ENCODE peak calls at places on chromosomes 16 and 17, in eight cellular contexts. C is amniotic stem cell; M is CD4-positive, CD25-positive, alpha-beta regulatory T cell; W is NCI-H2081; A is T1000; P is EH; D is GM03348; L is body of pancreas. Z is an unnamed sample.
A peak's percentile ranks its signal among the peaks of the same experiment; 100 is the strongest.

GRCh38 chr17:8175795-8176196 is 384 bp downstream of the TMEM107 start:
- DNase-seq in P (peak; percentile 29), W (no peak), C (no peak), L (no peak), A (peak; percentile 29), M (no peak), D (no peak), Z (no peak)

GRCh38 chr16:51035110-51035498 is 116.0 kb downstream of the SALL1 start:
- DNase-seq in C (no peak), W (no peak), P (peak; percentile 8), D (no peak), M (no peak), L (no peak), A (no peak), Z (no peak)

GRCh38 chr17:73748521-73748920 is 104.3 kb upstream of the SDK2 start:
- DNase-seq in M (no peak), C (no peak), L (no peak), P (no peak), W (peak; percentile 86), A (no peak), D (no peak), Z (no peak)

GRCh38 chr17:44159519-44160210 is 10.8 kb upstream of the ASB16 start:
- DNase-seq in W (no peak), D (no peak), L (no peak), M (peak; percentile 58), C (no peak), P (peak; percentile 22), A (no peak), Z (no peak)

GRCh38 chr16:20610892-20611349 is 34.8 kb upstream of the ACSM2B start:
- DNase-seq in P (no peak), A (no peak), M (no peak), D (no peak), C (no peak), L (no peak), W (no peak), Z (no peak)

GRCh38 chr16:4032768-4033167 is 83.5 kb downstream of the ADCY9 start:
- DNase-seq in D (peak; percentile 79), C (no peak), L (peak; percentile 90), M (no peak), W (no peak), P (no peak), A (no peak), Z (no peak)

GRCh38 chr17:33451221-33451620 is 158.1 kb upstream of the ASIC2 start:
- DNase-seq in W (no peak), L (no peak), A (no peak), D (no peak), C (no peak), P (no peak), M (no peak), Z (no peak)

GRCh38 chr17:46870116-46870803 is 18.9 kb downstream of the WNT9B start:
- DNase-seq in L (peak; percentile 74), D (no peak), M (no peak), A (no peak), P (no peak), C (no peak), W (no peak), Z (no peak)

GRCh38 chr17:17913695-17914332 is 58.4 kb downstream of the TOM1L2 start:
- DNase-seq in M (no peak), W (peak; percentile 78), C (peak; percentile 74), A (peak; percentile 85), L (no peak), P (peak; percentile 97), D (peak; percentile 92), Z (peak; percentile 5)

GRCh38 chr16:57446530-57447141 is 549 bp downstream of the CIAPIN1 start:
- DNase-seq in L (peak; percentile 42), C (peak; percentile 1), W (no peak), M (peak; percentile 7), P (peak; percentile 35), A (peak; percentile 37), D (peak; percentile 71), Z (no peak)

GRCh38 chr17:2792541-2793169 is 3.6 kb upstream of the RAP1GAP2 start:
- DNase-seq in D (no peak), C (no peak), A (no peak), W (no peak), M (no peak), P (no peak), L (no peak), Z (peak; percentile 77)

GRCh38 chr17:40290629-40291296 is 3.1 kb downstream of the CDC6 start:
- DNase-seq in P (peak; percentile 94), C (peak; percentile 94), L (peak; percentile 67), M (peak; percentile 18), W (peak; percentile 55), A (peak; percentile 52), D (peak; percentile 74), Z (no peak)

GRCh38 chr17:41796066-41796895 is 9.8 kb upstream of the JUP start:
- DNase-seq in C (no peak), A (no peak), L (no peak), P (no peak), M (no peak), D (no peak), W (no peak), Z (no peak)

GRCh38 chr16:85296859-85297698 is 184.8 kb upstream of the CIBAR2 start:
- DNase-seq in A (no peak), L (peak; percentile 68), M (peak; percentile 17), D (peak; percentile 76), C (no peak), W (no peak), P (peak; percentile 47), Z (peak; percentile 32)

GRCh38 chr17:42521036-42521435 is 15.0 kb upstream of the NAGLU start:
- DNase-seq in D (no peak), A (no peak), L (no peak), C (no peak), P (peak; percentile 59), W (no peak), M (no peak), Z (no peak)

GRCh38 chr17:3904486-3904885 is 11.6 kb upstream of the CAMKK1 start:
- DNase-seq in C (no peak), M (no peak), A (no peak), L (peak; percentile 66), P (no peak), W (no peak), D (no peak), Z (no peak)

GRCh38 chr16:54400261-54400660 is 113.7 kb upstream of the IRX3 start:
- DNase-seq in D (no peak), A (no peak), P (no peak), W (no peak), M (no peak), C (no peak), L (no peak), Z (no peak)

GRCh38 chr16:66523861-66524354 is 26.0 kb downstream of the TK2 start:
- DNase-seq in C (no peak), D (no peak), A (no peak), L (no peak), M (peak; percentile 14), P (no peak), W (no peak), Z (no peak)

GRCh38 chr17:45345554-45346254 is 28.9 kb upstream of the MAP3K14 start:
- DNase-seq in D (peak; percentile 78), A (peak; percentile 79), P (peak; percentile 98), C (no peak), M (no peak), W (no peak), L (no peak), Z (no peak)

GRCh38 chr17:42380935-42381334 is 7.3 kb downstream of the STAT3 start:
- DNase-seq in M (no peak), C (no peak), W (no peak), D (no peak), P (no peak), A (no peak), L (no peak), Z (no peak)

GRCh38 chr16:31138621-31139578 is 3.4 kb upstream of the PRSS8 start:
- DNase-seq in C (no peak), D (no peak), P (peak; percentile 85), A (no peak), L (peak; percentile 92), W (no peak), M (no peak), Z (no peak)

GRCh38 chr17:66464921-66465320 is 162.5 kb downstream of the PRKCA start:
- DNase-seq in D (no peak), C (no peak), M (no peak), A (no peak), W (no peak), L (no peak), P (peak; percentile 35), Z (no peak)

GRCh38 chr16:13992322-13992721 is 72.4 kb downstream of the ERCC4 start:
- DNase-seq in C (no peak), A (no peak), D (no peak), M (no peak), L (no peak), W (no peak), P (no peak), Z (no peak)

GRCh38 chr17:63475491-63476412 is 1.1 kb upstream of the ACE start:
- DNase-seq in C (no peak), P (no peak), L (no peak), D (no peak), M (no peak), A (no peak), W (no peak), Z (no peak)

GRCh38 chr17:33667052-33667509 is 374.0 kb upstream of the ASIC2 start:
- DNase-seq in L (no peak), W (no peak), M (no peak), A (no peak), C (no peak), P (no peak), D (no peak), Z (no peak)

GRCh38 chr17:40417609-40418427 is at the start of gene TOP2A:
- DNase-seq in L (peak; percentile 99), D (peak; percentile 99), W (peak; percentile 100), A (peak; percentile 99), P (peak; percentile 100), C (peak; percentile 100), M (peak; percentile 93), Z (peak; percentile 89)

GRCh38 chr17:68993112-68993511 is 37.9 kb upstream of the ABCA8 start:
- DNase-seq in P (no peak), W (no peak), D (peak; percentile 13), L (no peak), M (no peak), C (no peak), A (no peak), Z (no peak)

GRCh38 chr17:75979705-75980187 is 706 bp downstream of the TEN1 start:
- DNase-seq in D (no peak), L (no peak), C (peak; percentile 65), M (no peak), W (no peak), P (peak; percentile 75), A (no peak), Z (no peak)

GRCh38 chr16:84928679-84929420 is 82.5 kb downstream of the ZDHHC7 start:
- DNase-seq in A (no peak), D (peak; percentile 92), P (peak; percentile 34), M (no peak), L (no peak), W (no peak), C (no peak), Z (no peak)

GRCh38 chr17:74858672-74859438 is 830 bp downstream of the GRIN2C start:
- DNase-seq in C (no peak), L (no peak), P (peak; percentile 29), A (no peak), D (no peak), W (no peak), M (no peak), Z (no peak)

GRCh38 chr17:12041316-12041715 is 20.6 kb downstream of the MAP2K4 start:
- DNase-seq in C (peak; percentile 55), W (no peak), L (no peak), P (peak; percentile 84), D (peak; percentile 74), A (no peak), M (no peak), Z (no peak)

GRCh38 chr16:88393034-88393433 is 10.3 kb downstream of the ZNF469 start:
- DNase-seq in A (no peak), C (no peak), P (no peak), W (no peak), M (no peak), L (no peak), D (no peak), Z (no peak)

GRCh38 chr17:19456016-19456927 is 45.2 kb downstream of the RNF112 start:
- DNase-seq in W (no peak), D (no peak), M (no peak), A (no peak), L (no peak), C (no peak), P (no peak), Z (no peak)

Z was measured in activated gamma-delta T cell treated with anti-CD3 and anti-CD28 coated beads, Interleukin-2, amount 50 U/mL, for 16 hours.